ENCODE peak calls at places on chromosome 22, in eight cellular contexts. C is AG04450, A is right lobe of liver, S is mesothelial cell of epicardium, H is endodermal cell, M is progenitor cell of endocrine pancreas, X is RWPE1, Y is thoracic aorta. W is an unnamed sample.

GRCh38 chr22:33477131-33478111 is 419.2 kb upstream of the SYN3 start:
- DNase-seq in S (no peak), C (no peak), A (no peak), Y (no peak), X (no peak), H (no peak), M (no peak), W (no peak)

GRCh38 chr22:28882545-28882877 is 861 bp upstream of the ZNRF3 start:
- DNase-seq in A (no peak), M (no peak), Y (no peak), S (no peak), H (no peak), C (no peak), X (no peak), W (peak; percentile 12)

GRCh38 chr22:50683086-50683993 is 10.7 kb downstream of the SHANK3 start:
- DNase-seq in M (no peak), X (no peak), A (no peak), S (no peak), H (no peak), C (no peak), Y (no peak), W (peak; percentile 22)

GRCh38 chr22:28674121-28674563 is 5.5 kb downstream of the TTC28 start:
- DNase-seq in H (no peak), Y (no peak), C (no peak), X (no peak), A (no peak), S (no peak), M (no peak), W (no peak)

GRCh38 chr22:32473388-32473952 is 1.1 kb upstream of the FBXO7 start:
- DNase-seq in X (peak; percentile 23), M (no peak), A (no peak), C (peak; percentile 44), Y (no peak), S (no peak), H (peak; percentile 57), W (peak; percentile 41)

GRCh38 chr22:23688121-23688520 is 2.7 kb upstream of the RGL4 start:
- DNase-seq in Y (no peak), S (no peak), C (no peak), H (no peak), M (no peak), A (no peak), X (no peak), W (no peak)

GRCh38 chr22:45905924-45906865 is 70.8 kb downstream of the WNT7B start:
- DNase-seq in A (no peak), X (no peak), Y (peak; percentile 9), C (peak; percentile 23), S (no peak), H (no peak), M (no peak), W (no peak)

GRCh38 chr22:46453006-46453828 is 84.2 kb downstream of the CELSR1 start:
- DNase-seq in M (no peak), A (peak; percentile 72), Y (no peak), S (no peak), C (no peak), H (no peak), X (peak; percentile 71), W (no peak)

GRCh38 chr22:23183107-23183698 is 2.9 kb downstream of the BCR start:
- DNase-seq in Y (no peak), X (no peak), A (peak; percentile 68), H (peak; percentile 92), S (peak; percentile 69), C (no peak), M (no peak), W (peak; percentile 70)

GRCh38 chr22:25139062-25139461 is 60.6 kb upstream of the CRYBB3 start:
- DNase-seq in A (peak; percentile 42), X (no peak), S (no peak), C (no peak), M (no peak), Y (no peak), H (no peak), W (no peak)

GRCh38 chr22:43213962-43214361 is 27.0 kb upstream of the TTLL12 start:
- DNase-seq in S (no peak), C (no peak), X (no peak), M (no peak), A (no peak), Y (no peak), H (no peak), W (no peak)

GRCh38 chr22:45775569-45776312 is 104.1 kb downstream of the ATXN10 start:
- DNase-seq in X (no peak), A (no peak), H (no peak), S (no peak), Y (no peak), M (no peak), C (no peak), W (no peak)

GRCh38 chr22:49992921-49993648 is 19.5 kb downstream of the IL17REL start:
- DNase-seq in S (no peak), Y (peak; percentile 2), A (peak; percentile 81), C (no peak), H (peak; percentile 87), X (no peak), M (peak; percentile 15), W (peak; percentile 61)

DNA sequence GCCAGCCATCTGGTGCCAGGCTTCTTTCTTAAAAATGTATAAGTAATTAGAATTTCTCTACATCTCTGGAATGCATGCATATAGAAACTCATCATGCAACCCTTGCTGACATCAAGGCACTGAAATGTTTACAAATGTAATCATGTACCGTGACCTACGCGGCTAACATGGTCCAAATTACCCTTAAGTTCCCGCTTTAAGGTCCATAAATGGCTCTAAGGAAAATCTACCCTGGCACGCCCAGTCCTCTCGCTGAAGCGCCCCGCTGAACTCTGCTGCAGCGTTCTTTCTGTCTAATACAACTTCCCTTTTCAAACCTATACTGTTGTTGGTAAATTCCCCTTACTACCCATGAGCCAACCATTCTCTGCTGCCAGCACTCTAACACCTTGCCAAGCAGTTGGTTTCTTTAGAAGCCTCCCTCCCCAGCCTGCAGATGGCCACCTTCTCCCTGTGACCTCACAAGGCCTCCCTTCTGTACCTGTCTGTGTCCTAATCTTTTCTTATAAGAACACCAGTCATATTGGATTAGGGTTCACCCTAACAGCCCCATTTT is 13.5 kb upstream of the HMOX1 start:
- DNase-seq in M (no peak), S (no peak), Y (no peak), X (no peak), C (no peak), A (no peak), H (no peak), W (no peak)
- TF ChIP-seq CTCF in M (no peak), S (no peak), Y (no peak), X (no peak), C (no peak), A (no peak), H (no peak), W (no peak)

DNA sequence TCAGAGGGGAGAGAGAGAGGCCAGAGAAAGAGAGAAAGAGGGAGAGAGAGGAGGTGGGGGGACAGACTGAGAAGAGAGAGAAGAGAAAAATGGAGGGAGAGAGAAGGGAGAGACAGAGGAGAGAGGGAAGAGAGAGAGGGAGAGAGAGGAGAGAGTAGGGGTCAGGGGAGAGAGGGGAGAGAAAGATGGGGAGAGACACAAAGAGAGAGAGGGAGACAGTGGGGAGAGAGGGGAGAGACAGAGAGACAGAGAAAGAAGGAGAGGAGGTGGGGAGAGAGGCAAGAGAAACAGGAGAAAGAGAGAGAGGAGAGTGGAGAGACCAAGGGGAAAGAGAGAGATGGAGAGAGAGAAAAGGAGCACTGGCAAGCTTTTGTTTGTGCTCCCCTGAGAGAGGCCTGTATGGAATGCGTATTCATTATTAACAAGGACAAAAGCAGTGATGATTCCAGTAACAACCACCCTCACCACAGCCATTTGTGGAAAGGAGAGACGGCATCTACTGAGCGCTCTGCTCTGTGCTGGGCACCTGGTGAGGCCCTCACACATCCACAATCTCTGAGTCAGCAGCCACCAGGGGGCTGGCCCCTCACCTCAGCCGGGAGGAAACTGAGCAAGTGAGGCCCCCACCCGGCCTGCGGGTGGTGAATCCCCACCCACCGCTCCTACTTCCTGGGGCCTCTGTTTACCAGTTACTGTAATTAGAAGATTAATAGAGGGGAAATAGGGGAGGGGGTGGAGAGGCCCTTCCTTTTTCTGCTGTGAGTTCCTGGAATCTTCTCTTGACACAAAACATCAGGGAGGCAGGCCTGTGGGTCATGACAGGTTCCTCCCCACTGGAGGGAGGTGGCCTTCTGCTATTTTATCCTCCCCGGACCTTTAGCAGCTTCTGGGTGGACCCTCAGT is 14.7 kb upstream of the MIAT start:
- DNase-seq in C (no peak), Y (no peak), A (peak; percentile 40), S (no peak), M (no peak), X (no peak), H (peak; percentile 87), W (peak; percentile 22)
- TF ChIP-seq CTCF in C (no peak), Y (no peak), A (no peak), S (no peak), M (peak; percentile 13), X (no peak), H (peak; percentile 69), W (no peak)

GRCh38 chr22:17638432-17639237 is at the start of gene BCL2L13:
- DNase-seq in H (peak; percentile 97), S (peak; percentile 85), A (peak; percentile 94), C (peak; percentile 70), M (peak; percentile 77), X (peak; percentile 79), Y (peak; percentile 62), W (peak; percentile 88)
- TF ChIP-seq CTCF in H (peak; percentile 15), S (peak; percentile 12), A (no peak), C (no peak), M (no peak), X (no peak), Y (no peak), W (no peak)

GRCh38 chr22:19799322-19800190 is 39.0 kb downstream of the TBX1 start:
- DNase-seq in A (peak; percentile 15), X (no peak), Y (peak; percentile 25), S (peak; percentile 65), M (no peak), C (peak; percentile 77), H (no peak), W (no peak)
- TF ChIP-seq CTCF in A (no peak), X (no peak), Y (peak; percentile 12), S (no peak), M (no peak), C (peak; percentile 14), H (no peak), W (no peak)

DNA sequence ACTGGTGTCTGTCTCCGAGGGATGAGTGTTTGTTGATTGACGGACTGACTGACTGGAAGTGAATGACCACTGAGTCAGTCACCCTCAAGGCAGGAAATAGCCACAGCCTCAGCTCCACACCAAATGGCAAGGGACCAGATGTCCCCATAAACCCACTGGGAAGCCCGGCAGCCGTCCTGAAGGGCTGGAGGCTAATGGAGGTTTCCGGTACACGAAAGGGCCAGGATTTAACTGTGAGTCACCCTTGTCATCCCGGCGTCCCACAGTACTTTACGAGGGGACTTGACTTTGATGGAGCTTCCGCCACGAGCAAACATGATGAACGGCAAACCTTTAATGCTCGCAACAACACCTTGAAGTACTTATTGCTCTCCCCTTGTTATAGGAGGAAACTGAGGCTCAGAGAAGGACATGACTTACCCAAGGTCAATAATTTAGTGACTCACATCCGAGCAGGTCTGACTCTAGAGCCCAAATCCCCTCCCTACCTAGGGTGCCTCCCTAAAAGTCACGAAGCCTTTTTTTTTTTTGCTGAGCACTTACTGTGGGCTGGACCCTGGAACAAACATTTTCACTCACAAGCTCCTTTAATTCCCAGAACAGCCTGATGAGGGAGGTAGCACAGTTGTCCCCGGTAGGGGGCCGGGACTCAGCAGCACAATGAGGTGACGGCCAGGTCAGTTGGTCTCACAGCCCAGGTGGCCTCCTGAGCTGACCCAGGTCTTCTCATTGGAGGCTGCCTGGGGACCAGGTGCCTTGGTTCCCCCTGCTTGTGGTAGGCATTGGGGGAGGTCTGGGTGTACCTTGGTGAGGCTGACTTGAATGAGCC is 25.2 kb upstream of the GCAT start:
- DNase-seq in X (no peak), A (no peak), C (no peak), H (peak; percentile 45), M (no peak), S (no peak), Y (no peak), W (no peak)
- TF ChIP-seq CTCF in X (no peak), A (no peak), C (no peak), H (peak; percentile 62), M (peak; percentile 44), S (no peak), Y (no peak), W (no peak)